ENCODE peak calls at places on chromosomes 6 and 20, in five cellular contexts. R is right cardiac atrium, B is aorta, L is right lobe of liver, J is mammary epithelial cell. Y is an unnamed sample. For H3K27me3 and H3K4me1, the result is how much of the 10 kb centered on the place peaks cover.

GRCh38 chr20:9442858-9443257 is 71.5 kb upstream of the LAMP5 start:
- DNase-seq in R (no peak), B (no peak), L (no peak), J (peak), Y (peak)

GRCh38 chr6:92683769-92684168 is 735.6 kb downstream of the EPHA7 start:
- DNase-seq in R (no peak), B (no peak), L (no peak), J (no peak), Y (no peak)

GRCh38 chr6:146915671-146916127 is 288.5 kb upstream of the STXBP5 start:
- DNase-seq in R (no peak), B (no peak), L (no peak), J (peak), Y (peak)

GRCh38 chr6:142885182-142885867 is 59.7 kb downstream of the HIVEP2 start:
- DNase-seq in R (no peak), B (no peak), L (no peak), J (peak), Y (peak)

GRCh38 chr20:32052090-32052791 is at the start of gene HCK:
- DNase-seq in R (peak), B (peak), L (peak), J (no peak), Y (peak)

GRCh38 chr6:105504660-105505059 is 101.8 kb upstream of the PREP start:
- DNase-seq in R (no peak), B (no peak), L (no peak), J (no peak), Y (no peak)

GRCh38 chr6:79842382-79843040 is 104.8 kb downstream of the ELOVL4 start:
- DNase-seq in R (no peak), B (no peak), L (no peak), J (no peak), Y (no peak)

GRCh38 chr6:10528170-10528981 is 7.2 kb downstream of the GCNT2 start:
- DNase-seq in R (no peak), B (no peak), L (peak), J (no peak), Y (no peak)

GRCh38 chr20:22462975-22463914 is 121.1 kb downstream of the FOXA2 start:
- DNase-seq in R (no peak), B (no peak), L (peak), J (peak), Y (peak)

GRCh38 chr6:168648240-168648639 is 207.3 kb downstream of the SMOC2 start:
- DNase-seq in R (no peak), B (no peak), L (no peak), J (no peak), Y (no peak)

GRCh38 chr6:33014841-33015634 is 5.6 kb upstream of the HLA-DOA start:
- DNase-seq in R (no peak), B (no peak), L (no peak), J (peak), Y (peak)

GRCh38 chr6:50689210-50689609 is 24.1 kb upstream of the TFAP2D start:
- DNase-seq in R (no peak), B (no peak), L (no peak), J (no peak), Y (no peak)

GRCh38 chr6:33318426-33319073 is 1.0 kb upstream of the ZBTB22 start:
- DNase-seq in R (no peak), B (no peak), L (no peak), J (no peak), Y (no peak)

GRCh38 chr20:43492101-43492500 is 15.4 kb upstream of the L3MBTL1 start:
- DNase-seq in R (no peak), B (no peak), L (no peak), J (peak), Y (no peak)

GRCh38 chr6:154488802-154489437 is 21.6 kb downstream of the CNKSR3 start:
- DNase-seq in R (no peak), B (no peak), L (no peak), J (peak), Y (peak)

GRCh38 chr20:39069976-39070375 is 107.8 kb downstream of the DHX35 start:
- DNase-seq in R (no peak), B (no peak), L (no peak), J (peak), Y (peak)

GRCh38 chr20:57501461-57502330 is 23.2 kb downstream of the CTCFL start:
- DNase-seq in R (no peak), B (no peak), L (no peak), J (no peak), Y (peak)

GRCh38 chr20:37527638-37528441 is at the start of gene BLCAP:
- DNase-seq in R (peak), B (peak), L (peak), J (peak), Y (peak)

GRCh38 chr6:138560130-138560850 is 61.0 kb upstream of the NHSL1 start:
- DNase-seq in R (no peak), B (no peak), L (no peak), J (no peak), Y (no peak)

GRCh38 chr6:27260836-27261375 is 13.4 kb downstream of the PRSS16 start:
- DNase-seq in R (no peak), B (no peak), L (no peak), J (no peak), Y (no peak)

GRCh38 chr6:153960741-153961140 is 78.3 kb upstream of the OPRM1 start:
- DNase-seq in R (no peak), B (no peak), L (no peak), J (peak), Y (no peak)

GRCh38 chr6:119273799-119274595 is 75.6 kb downstream of the MAN1A1 start:
- DNase-seq in R (no peak), B (no peak), L (no peak), J (no peak), Y (peak)

GRCh38 chr6:140490086-140490485 is 1115.6 kb upstream of the CITED2 start:
- DNase-seq in R (no peak), B (no peak), L (no peak), J (peak), Y (peak)

GRCh38 chr6:134173007-134173690 is 120.7 kb upstream of the SLC2A12 start:
- DNase-seq in R (no peak), B (no peak), L (no peak), J (peak), Y (peak)

GRCh38 chr6:96522469-96523009 is 933 bp downstream of the UFL1 start:
- DNase-seq in R (no peak), B (no peak), L (no peak), J (no peak), Y (peak)

GRCh38 chr6:87772597-87773530 is 70.8 kb upstream of the AKIRIN2 start:
- DNase-seq in R (no peak), B (no peak), L (no peak), J (no peak), Y (peak)

GRCh38 chr6:15404700-15404980 is 158.8 kb downstream of the JARID2 start:
- DNase-seq in R (no peak), B (no peak), L (no peak), J (no peak), Y (no peak)

GRCh38 chr6:3750324-3751018 is 1.0 kb downstream of the PXDC1 start:
- DNase-seq in R (peak), B (peak), L (peak), J (peak), Y (peak)

GRCh38 chr6:134720353-134721094 is 229.4 kb downstream of the ALDH8A1 start:
- DNase-seq in R (no peak), B (no peak), L (no peak), J (no peak), Y (no peak)

GRCh38 chr6:39980839-39981580 is 46.7 kb upstream of the MOCS1 start:
- DNase-seq in R (no peak), B (no peak), L (no peak), J (peak), Y (peak)

GRCh38 chr20:61803903-61804804 is 261.5 kb downstream of the TAF4 start:
- DNase-seq in R (no peak), B (no peak), L (no peak), J (peak), Y (peak)
- H3K27me3 ChIP-seq in R (under half), B (under half), L (under half), J (under half), Y (under half)

DNA sequence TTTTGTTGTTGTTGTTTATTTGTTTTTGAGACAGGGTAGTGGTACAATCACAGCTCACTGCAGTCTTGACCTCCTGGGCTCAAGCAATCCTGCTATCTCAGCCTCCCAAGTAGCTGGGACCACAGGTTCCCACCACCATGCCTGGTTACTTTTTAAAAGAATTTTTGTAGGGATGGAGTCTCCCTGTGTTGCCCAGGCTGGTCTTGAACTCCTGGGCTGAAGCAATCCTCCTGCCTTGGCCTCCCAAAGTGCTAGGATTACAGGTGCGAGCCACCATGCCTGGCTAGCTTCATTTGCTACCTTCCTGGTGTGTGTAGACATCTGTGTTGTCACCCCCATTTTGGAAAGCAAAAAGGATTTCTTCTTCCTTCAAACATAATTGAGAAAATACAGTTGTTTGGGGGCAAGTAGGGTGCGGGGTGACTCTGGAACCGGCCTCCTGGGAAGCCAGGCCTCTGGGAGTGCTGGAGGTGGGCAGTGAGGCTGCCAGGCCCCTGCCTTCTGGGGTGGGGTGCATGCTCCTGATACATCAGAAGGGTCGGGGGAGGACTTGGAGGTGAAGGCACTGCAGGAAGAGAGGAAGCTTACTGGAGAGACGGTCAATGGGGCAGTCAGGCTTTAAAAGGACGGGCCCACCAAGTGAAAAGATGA is 28.4 kb downstream of the SYNJ2 start:
- DNase-seq in R (no peak), B (peak), L (peak), J (no peak), Y (no peak)
- H3K4me1 ChIP-seq in R (under half), B (under half), L (under half), J (under half), Y (under half)

GRCh38 chr6:170049641-170050491 is 241.0 kb downstream of the DLL1 start:
- DNase-seq in R (peak), B (peak), L (peak), J (peak), Y (peak)
- H3K27me3 ChIP-seq in R (under half), B (under half), L (under half), J (under half), Y (under half)

DNA sequence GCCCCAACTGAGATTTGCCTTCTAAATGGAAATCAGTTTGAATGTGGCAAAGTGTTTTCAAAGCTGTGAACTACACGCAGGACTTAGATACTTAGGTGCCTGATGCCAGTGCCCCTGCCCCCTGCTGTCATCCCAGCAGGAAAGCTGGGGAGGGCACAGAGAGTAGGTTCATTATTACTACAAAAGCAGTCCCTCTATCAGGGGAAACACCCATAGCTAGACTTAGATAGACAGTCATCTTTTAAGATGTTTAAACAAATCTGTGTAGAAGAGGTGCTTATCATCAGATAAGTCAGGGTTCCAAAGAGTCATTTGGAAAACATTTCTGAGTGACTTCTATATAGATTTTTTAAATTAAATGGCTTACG is 155.0 kb upstream of the SNX9 start:
- DNase-seq in R (no peak), B (no peak), L (no peak), J (no peak), Y (no peak)
- H3K4me1 ChIP-seq in R (under half), B (under half), L (under half), J (under half), Y (under half)

DNA sequence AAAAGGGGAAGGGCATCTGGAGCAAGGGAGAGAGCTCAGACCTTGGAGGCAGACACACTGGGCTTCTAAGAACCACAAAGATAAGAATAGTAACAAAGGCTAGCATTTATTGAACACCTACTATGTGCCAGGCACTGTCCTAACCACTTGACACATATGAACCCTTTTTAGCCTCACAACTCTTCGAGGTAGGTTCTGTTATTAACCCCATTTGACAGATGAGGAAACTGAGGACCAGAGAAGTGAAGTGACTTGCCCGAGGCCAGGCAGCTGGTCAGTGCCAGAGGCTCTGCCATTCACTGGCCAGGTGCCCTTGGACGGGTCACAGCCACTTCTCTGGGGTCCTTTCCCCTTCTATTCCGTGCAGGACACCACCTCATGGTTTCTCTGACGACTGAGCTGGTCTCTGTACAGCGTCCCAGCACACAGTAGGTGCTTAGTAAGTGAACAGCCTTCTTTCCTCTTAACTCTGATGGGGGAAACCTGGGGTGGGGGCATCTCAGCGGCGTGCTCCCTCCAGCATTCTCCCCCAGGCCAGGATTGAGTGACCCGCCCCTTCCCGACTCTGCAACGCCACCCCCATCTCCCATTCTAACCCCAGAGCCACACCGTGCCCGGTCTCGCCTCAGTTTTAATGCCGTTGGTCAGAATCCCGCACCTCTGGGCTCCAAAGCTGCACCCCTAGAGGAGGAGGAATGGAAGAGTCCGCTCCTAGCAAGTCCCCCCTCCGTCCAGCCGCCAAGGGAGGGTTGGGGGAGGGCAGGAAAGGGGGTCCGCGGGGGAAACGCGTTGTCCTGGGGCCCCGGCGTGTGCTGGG is 55.7 kb downstream of the CD40 start:
- DNase-seq in R (no peak), B (peak), L (no peak), J (no peak), Y (no peak)
- H3K27me3 ChIP-seq in R (under half), B (under half), L (under half), J (under half), Y (under half)

GRCh38 chr20:49880177-49880576 is 35.2 kb downstream of the SPATA2 start:
- DNase-seq in R (no peak), B (no peak), L (no peak), J (no peak), Y (no peak)
- H3K4me1 ChIP-seq in R (under half), B (under half), L (under half), J (under half), Y (under half)

GRCh38 chr6:104344223-104344622 is 515.5 kb downstream of the HACE1 start:
- DNase-seq in R (no peak), B (no peak), L (no peak), J (no peak), Y (no peak)
- H3K27me3 ChIP-seq in R (under half), B (under half), L (under half), J (under half), Y (under half)

DNA sequence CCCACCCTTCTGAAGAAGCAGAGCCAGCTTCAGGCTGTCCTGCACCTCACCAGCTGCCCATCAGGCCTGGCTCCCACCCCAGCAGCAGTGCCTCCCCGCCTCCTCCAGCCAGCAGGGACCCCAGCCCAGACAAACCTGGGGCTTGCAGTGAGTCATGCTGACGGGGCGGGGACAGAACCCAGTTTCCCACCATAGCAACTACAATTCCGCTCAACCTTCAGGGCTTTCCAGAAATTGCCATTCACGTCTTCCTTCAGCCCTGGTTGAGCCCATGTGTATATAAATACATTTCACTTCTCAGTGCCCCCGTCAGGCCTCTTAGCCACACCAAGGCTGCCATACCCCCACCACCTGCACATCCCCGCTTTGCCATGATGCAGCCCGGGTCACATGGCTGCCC is 4.4 kb downstream of the SPDEF start:
- DNase-seq in R (no peak), B (no peak), L (no peak), J (no peak), Y (no peak)
- H3K4me1 ChIP-seq in R (under half), B (under half), L (under half), J (under half), Y (under half)

GRCh38 chr6:98845201-98846020 is 11.0 kb downstream of the POU3F2 start:
- DNase-seq in R (peak), B (peak), L (peak), J (peak), Y (peak)
- H3K27me3 ChIP-seq in R (under half), B (under half), L (under half), J (under half), Y (under half)

Y was measured in GM23248.